ENCODE peak calls at places on chromosome 5, in four cellular contexts. T is posterior vena cava, E is ACHN, U is HT1080. R is an unnamed sample.

GRCh38 chr5:139633295-139634027 is 14.7 kb upstream of the CXXC5 start:
- DNase-seq in T (peak), E (peak), U (peak), R (peak)

GRCh38 chr5:135491552-135492318 is 39.6 kb upstream of the TIFAB start:
- DNase-seq in T (no peak), E (no peak), U (peak), R (no peak)

GRCh38 chr5:141811287-141812155 is 66.7 kb downstream of the PCDH1 start:
- DNase-seq in T (no peak), E (peak), U (no peak), R (no peak)

GRCh38 chr5:136420168-136420916 is 55.0 kb upstream of the TRPC7 start:
- DNase-seq in T (no peak), E (no peak), U (no peak), R (no peak)

GRCh38 chr5:107455111-107455544 is 215.6 kb downstream of the EFNA5 start:
- DNase-seq in T (no peak), E (peak), U (peak), R (no peak)

GRCh38 chr5:59296317-59297264 is 596.9 kb downstream of the PDE4D start:
- DNase-seq in T (no peak), E (peak), U (peak), R (no peak)

GRCh38 chr5:96788112-96788749 is 19.5 kb downstream of the ERAP1 start:
- DNase-seq in T (no peak), E (no peak), U (no peak), R (no peak)

GRCh38 chr5:135193213-135194125 is 159.4 kb upstream of the PITX1 start:
- DNase-seq in T (no peak), E (no peak), U (peak), R (no peak)

GRCh38 chr5:90093931-90094485 is 315.5 kb downstream of the CETN3 start:
- DNase-seq in T (no peak), E (no peak), U (no peak), R (no peak)

GRCh38 chr5:94440015-94440414 is 178.4 kb downstream of the KIAA0825 start:
- DNase-seq in T (no peak), E (no peak), U (no peak), R (no peak)

GRCh38 chr5:29382735-29383280 is 1810.7 kb upstream of the CDH6 start:
- DNase-seq in T (no peak), E (no peak), U (peak), R (no peak)

GRCh38 chr5:156778139-156778696 is 71.9 kb upstream of the PPP1R2B start:
- DNase-seq in T (no peak), E (no peak), U (no peak), R (no peak)

GRCh38 chr5:156888520-156888919 is 38.4 kb downstream of the PPP1R2B start:
- DNase-seq in T (no peak), E (no peak), U (no peak), R (no peak)

GRCh38 chr5:135327429-135328127 is 71.5 kb downstream of the MACROH2A1 start:
- DNase-seq in T (no peak), E (no peak), U (no peak), R (no peak)

GRCh38 chr5:138873886-138874200 is 1.3 kb downstream of the LRRTM2 start:
- DNase-seq in T (no peak), E (no peak), U (no peak), R (no peak)